ENCODE peak calls at places on chromosomes 2 and 18, in ten cellular contexts. Z is K562; L is adrenal gland; N is gastrocnemius medialis; J is mammary epithelial cell; Y is CD8-positive, alpha-beta memory T cell; E is psoas muscle; W is SK-N-SH; G is neuronal stem cell; M is tibial artery. K is an unnamed sample.
A peak's percentile ranks its signal among the peaks of the same experiment; 100 is the strongest.

GRCh38 chr2:70471129-70471528 is 82.5 kb downstream of the TGFA start:
- DNase-seq in Z (no peak), L (no peak), N (no peak), J (no peak), Y (no peak), E (no peak), W (no peak), G (no peak), M (no peak), K (no peak)

GRCh38 chr2:73894475-73894850 is 1.7 kb downstream of the ACTG2 start:
- DNase-seq in Z (no peak), L (no peak), N (no peak), J (no peak), Y (no peak), E (no peak), W (no peak), G (no peak), M (no peak), K (no peak)

GRCh38 chr2:217913415-217913814 is 89.4 kb downstream of the TNS1 start:
- DNase-seq in Z (no peak), L (no peak), N (no peak), J (no peak), Y (no peak), E (peak; percentile 62), W (no peak), G (no peak), M (no peak), K (no peak)

GRCh38 chr2:238570391-238570790 is 143.7 kb downstream of the ASB1 start:
- DNase-seq in Z (no peak), L (no peak), N (no peak), J (no peak), Y (no peak), E (no peak), W (no peak), G (no peak), M (peak; percentile 40), K (no peak)

GRCh38 chr2:41990688-41991087 is 57.1 kb upstream of the PKDCC start:
- DNase-seq in Z (no peak), L (no peak), N (no peak), J (no peak), Y (no peak), E (no peak), W (no peak), G (no peak), M (no peak), K (no peak)

GRCh38 chr18:79616651-79617518 is 62.7 kb upstream of the CTDP1 start:
- DNase-seq in Z (no peak), L (no peak), N (no peak), J (peak; percentile 3), Y (no peak), E (peak; percentile 50), W (no peak), G (peak; percentile 38), M (peak; percentile 53), K (no peak)

GRCh38 chr2:189614585-189614984 is 34.0 kb upstream of the SLC40A1 start:
- DNase-seq in Z (no peak), L (no peak), N (no peak), J (no peak), Y (no peak), E (no peak), W (no peak), G (no peak), M (no peak), K (no peak)

GRCh38 chr2:109720379-109721116 is 73.6 kb upstream of the RGPD5 start:
- DNase-seq in Z (no peak), L (peak; percentile 20), N (no peak), J (no peak), Y (no peak), E (no peak), W (no peak), G (no peak), M (peak; percentile 25), K (no peak)

GRCh38 chr2:74908763-74909444 is 49.5 kb upstream of the POLE4 start:
- DNase-seq in Z (no peak), L (peak; percentile 48), N (no peak), J (peak; percentile 44), Y (no peak), E (no peak), W (peak; percentile 39), G (no peak), M (no peak), K (no peak)

GRCh38 chr2:96116879-96117533 is 635 bp upstream of the ADRA2B start:
- DNase-seq in Z (peak; percentile 91), L (no peak), N (no peak), J (peak; percentile 53), Y (peak; percentile 48), E (peak; percentile 67), W (peak; percentile 97), G (peak; percentile 64), M (no peak), K (peak; percentile 59)

GRCh38 chr2:216318470-216318869 is 53.8 kb downstream of the MARCHF4 start:
- DNase-seq in Z (no peak), L (no peak), N (no peak), J (no peak), Y (no peak), E (no peak), W (no peak), G (no peak), M (no peak), K (no peak)

GRCh38 chr2:216317831-216318230 is 54.5 kb downstream of the MARCHF4 start:
- DNase-seq in Z (no peak), L (no peak), N (no peak), J (no peak), Y (no peak), E (no peak), W (no peak), G (no peak), M (no peak), K (no peak)

GRCh38 chr2:216319771-216320170 is 52.5 kb downstream of the MARCHF4 start:
- DNase-seq in Z (no peak), L (no peak), N (no peak), J (no peak), Y (no peak), E (no peak), W (no peak), G (no peak), M (no peak), K (no peak)

GRCh38 chr2:216315817-216316603 is 56.3 kb downstream of the MARCHF4 start:
- DNase-seq in Z (no peak), L (peak; percentile 82), N (no peak), J (peak; percentile 71), Y (no peak), E (no peak), W (peak; percentile 28), G (peak; percentile 71), M (no peak), K (peak; percentile 62)

GRCh38 chr2:216316743-216317142 is 55.5 kb downstream of the MARCHF4 start:
- DNase-seq in Z (no peak), L (no peak), N (no peak), J (peak; percentile 70), Y (no peak), E (no peak), W (no peak), G (no peak), M (no peak), K (no peak)
- H3K4me1 ChIP-seq in Z (no peaks in the 10 kb centered on the region), L (peaks cover 10% of the 10 kb centered on the region), N (no peaks in the 10 kb centered on the region), J (peaks cover 7% of the 10 kb centered on the region), Y (no peaks in the 10 kb centered on the region), E (no peaks in the 10 kb centered on the region), W (peaks cover 29% of the 10 kb centered on the region), G (peaks cover 12% of the 10 kb centered on the region), M (no peaks in the 10 kb centered on the region), K (peaks cover 16% of the 10 kb centered on the region)

DNA sequence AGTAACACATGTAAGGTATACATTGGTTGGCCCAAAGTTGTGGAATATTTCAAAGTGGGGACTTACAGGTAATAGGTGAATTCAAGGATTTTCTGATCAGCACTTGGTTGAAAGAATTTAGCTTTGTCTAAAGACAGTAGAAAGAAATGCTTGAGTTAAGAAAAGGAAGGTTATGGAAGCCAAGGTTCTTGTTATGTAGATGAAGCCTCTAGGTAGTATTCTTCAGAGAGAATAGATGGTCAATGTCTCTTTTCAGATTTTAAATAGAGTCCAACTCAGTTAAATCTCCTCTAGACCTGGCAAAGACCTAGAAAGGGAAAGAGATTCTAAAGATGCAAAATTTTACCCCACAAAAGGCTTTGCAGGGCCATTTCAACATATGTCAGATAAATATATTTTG is 157.4 kb downstream of the ANKRD30B start:
- DNase-seq in Z (no peak), L (no peak), N (no peak), J (no peak), Y (no peak), E (no peak), W (no peak), G (no peak), M (no peak), K (no peak)
- H3K9me3 ChIP-seq in Z (no peaks in the 10 kb centered on the region), L (no peaks in the 10 kb centered on the region), N (no peaks in the 10 kb centered on the region), J (peaks cover 17% of the 10 kb centered on the region), Y (no peaks in the 10 kb centered on the region), E (no peaks in the 10 kb centered on the region), W (no peaks in the 10 kb centered on the region), G (no peaks in the 10 kb centered on the region), M (no peaks in the 10 kb centered on the region), K (no peaks in the 10 kb centered on the region)

GRCh38 chr2:237497820-237498128 is 10.7 kb downstream of the MLPH start:
- DNase-seq in Z (no peak), L (no peak), N (peak; percentile 73), J (no peak), Y (no peak), E (peak; percentile 86), W (no peak), G (no peak), M (no peak), K (no peak)

GRCh38 chr2:237495521-237496117 is 8.6 kb downstream of the MLPH start:
- DNase-seq in Z (no peak), L (no peak), N (no peak), J (no peak), Y (no peak), E (no peak), W (no peak), G (no peak), M (no peak), K (no peak)

GRCh38 chr2:237497009-237497819 is 10.2 kb downstream of the MLPH start:
- DNase-seq in Z (no peak), L (no peak), N (no peak), J (no peak), Y (no peak), E (no peak), W (no peak), G (no peak), M (no peak), K (no peak)

GRCh38 chr2:237498341-237498740 is 11.3 kb downstream of the MLPH start:
- DNase-seq in Z (no peak), L (no peak), N (no peak), J (no peak), Y (no peak), E (no peak), W (no peak), G (no peak), M (no peak), K (no peak)

DNA sequence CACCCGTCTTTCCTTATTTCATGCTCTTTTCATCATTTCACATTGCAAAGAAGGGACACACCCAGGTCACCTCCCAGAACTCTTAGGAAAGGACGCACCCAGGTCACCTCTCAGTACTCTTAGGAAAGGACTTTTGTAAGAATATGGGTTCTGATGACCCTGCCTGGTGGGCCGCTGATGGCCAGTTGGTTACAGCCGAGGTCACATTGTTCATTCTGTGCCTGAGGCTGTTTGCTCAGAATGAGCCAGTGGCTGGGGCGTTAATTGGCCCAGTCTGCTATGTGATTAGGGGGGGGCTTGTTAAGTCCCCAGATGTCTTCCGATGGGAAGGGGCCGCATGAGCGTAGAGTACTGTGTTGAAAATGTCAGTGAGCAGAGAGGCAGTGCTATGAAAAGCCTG is 9.4 kb downstream of the MLPH start:
- DNase-seq in Z (no peak), L (no peak), N (no peak), J (no peak), Y (no peak), E (no peak), W (no peak), G (no peak), M (no peak), K (no peak)
- H3K4me1 ChIP-seq in Z (no peaks in the 10 kb centered on the region), L (no peaks in the 10 kb centered on the region), N (no peaks in the 10 kb centered on the region), J (no peaks in the 10 kb centered on the region), Y (no peaks in the 10 kb centered on the region), E (no peaks in the 10 kb centered on the region), W (peaks cover 12% of the 10 kb centered on the region), G (peaks cover 4% of the 10 kb centered on the region), M (no peaks in the 10 kb centered on the region), K (peaks cover 8% of the 10 kb centered on the region)

GRCh38 chr18:8212893-8213805 is 396.1 kb upstream of the RAB12 start:
- DNase-seq in Z (no peak), L (no peak), N (no peak), J (peak; percentile 5), Y (no peak), E (no peak), W (no peak), G (no peak), M (no peak), K (no peak)
- H3K9me3 ChIP-seq in Z (no peaks in the 10 kb centered on the region), L (no peaks in the 10 kb centered on the region), N (no peaks in the 10 kb centered on the region), J (no peaks in the 10 kb centered on the region), Y (no peaks in the 10 kb centered on the region), E (no peaks in the 10 kb centered on the region), W (no peaks in the 10 kb centered on the region), G (no peaks in the 10 kb centered on the region), M (no peaks in the 10 kb centered on the region), K (no peaks in the 10 kb centered on the region)